ENCODE peak calls at places on chromosomes 5 and 9, in ten cellular contexts. S is PC-3, K is mammary epithelial cell, H is A673, M is fibroblast of lung, Y is astrocyte, O is H1, E is HCT116, B is neural progenitor cell, U is endothelial cell of umbilical vein. Q is an unnamed sample.

GRCh38 chr9:131671150-131671549 is 68.7 kb downstream of the RAPGEF1 start:
- DNase-seq in K (no peak), Y (no peak), E (no peak), U (no peak), H (peak), S (no peak), O (no peak), B (peak), M (no peak), Q (no peak)

GRCh38 chr9:37540634-37541033 is 35.5 kb downstream of the FBXO10 start:
- DNase-seq in B (no peak), Y (no peak), K (no peak), U (no peak), O (no peak), E (no peak), M (no peak), S (peak), H (no peak), Q (no peak)

GRCh38 chr5:41270423-41271251 is 57.3 kb upstream of the C6 start:
- DNase-seq in O (no peak), M (peak), Y (peak), H (peak), E (peak), S (peak), U (peak), K (peak), B (peak), Q (peak)

GRCh38 chr9:107249131-107249533 is 33.9 kb upstream of the RAD23B start:
- DNase-seq in M (no peak), Y (peak), H (no peak), U (no peak), E (no peak), K (peak), S (peak), B (peak), O (no peak), Q (no peak)

GRCh38 chr5:143309661-143310431 is 93.6 kb downstream of the NR3C1 start:
- DNase-seq in U (peak), O (no peak), M (peak), K (peak), H (no peak), S (peak), Y (no peak), B (no peak), E (no peak), Q (no peak)

GRCh38 chr5:157464518-157465171 is 4.6 kb downstream of the NIPAL4 start:
- DNase-seq in U (no peak), B (no peak), O (no peak), K (peak), Y (peak), M (peak), S (peak), E (peak), H (peak), Q (no peak)

GRCh38 chr5:57651127-57651526 is 168.5 kb upstream of the ACTBL2 start:
- DNase-seq in O (no peak), K (no peak), B (no peak), M (no peak), U (no peak), Y (no peak), S (no peak), H (no peak), E (no peak), Q (no peak)

GRCh38 chr5:160851481-160851880 is 530 bp downstream of the ATP10B start:
- DNase-seq in U (no peak), B (no peak), E (no peak), S (no peak), M (no peak), Y (no peak), K (no peak), O (no peak), H (no peak), Q (no peak)

GRCh38 chr9:78130004-78130403 is 98.4 kb upstream of the GNAQ start:
- DNase-seq in M (peak), Y (peak), H (peak), E (peak), U (peak), B (peak), K (peak), S (peak), O (peak), Q (no peak)

GRCh38 chr9:85716031-85716877 is 25.5 kb downstream of the AGTPBP1 start:
- DNase-seq in O (no peak), U (no peak), M (no peak), E (no peak), K (no peak), S (peak), Y (no peak), H (no peak), B (no peak), Q (no peak)

GRCh38 chr9:32854271-32854670 is 70.9 kb downstream of the TMEM215 start:
- DNase-seq in E (no peak), Y (no peak), B (no peak), U (no peak), S (no peak), M (no peak), O (no peak), K (no peak), H (no peak), Q (no peak)

GRCh38 chr5:160479926-160480325 is 58.3 kb downstream of the PTTG1 start:
- DNase-seq in K (peak), M (peak), E (no peak), B (no peak), U (peak), O (no peak), S (peak), H (no peak), Y (peak), Q (no peak)

GRCh38 chr5:67476531-67476930 is 279.9 kb upstream of the CD180 start:
- DNase-seq in E (no peak), H (peak), K (peak), U (no peak), Y (peak), S (no peak), O (no peak), B (no peak), M (peak), Q (no peak)

GRCh38 chr5:79938468-79938867 is 52.6 kb downstream of the MTX3 start:
- DNase-seq in Y (no peak), B (no peak), E (no peak), S (no peak), H (no peak), O (no peak), M (no peak), U (no peak), K (peak), Q (peak)

GRCh38 chr5:133328800-133329199 is 277.0 kb downstream of the HSPA4 start:
- DNase-seq in B (no peak), Y (no peak), H (no peak), O (no peak), S (no peak), E (no peak), M (no peak), U (no peak), K (no peak), Q (no peak)

GRCh38 chr5:54944364-54944763 is 41.0 kb downstream of the ESM1 start:
- DNase-seq in E (peak), S (peak), M (peak), H (peak), Y (peak), U (peak), B (peak), K (peak), O (no peak), Q (peak)

GRCh38 chr9:28782630-28783029 is 1209.3 kb upstream of the C9orf72 start:
- DNase-seq in O (no peak), Y (no peak), E (no peak), S (peak), B (no peak), M (no peak), U (no peak), H (peak), K (peak), Q (no peak)

GRCh38 chr9:72165821-72166547 is 16.7 kb downstream of the GDA start:
- DNase-seq in U (no peak), B (no peak), H (no peak), Y (no peak), M (no peak), O (no peak), S (peak), K (peak), E (no peak), Q (no peak)

GRCh38 chr5:422323-423232 is 20.4 kb upstream of the EXOC3 start:
- DNase-seq in B (no peak), H (no peak), S (no peak), Y (no peak), K (no peak), M (no peak), O (no peak), E (no peak), U (no peak), Q (no peak)

GRCh38 chr9:104633976-104634520 is 16.0 kb upstream of the OR13C9 start:
- DNase-seq in O (no peak), H (no peak), S (no peak), K (no peak), M (no peak), Y (no peak), E (no peak), B (no peak), U (no peak), Q (no peak)

GRCh38 chr5:60700347-60700815 is 415 bp upstream of the DEPDC1B start:
- DNase-seq in S (no peak), U (no peak), O (no peak), H (peak), B (no peak), K (no peak), Y (peak), E (no peak), M (peak), Q (peak)

GRCh38 chr9:33721674-33722358 is 73.5 kb upstream of the PRSS3 start:
- DNase-seq in O (peak), B (peak), H (peak), Y (peak), E (peak), M (peak), S (peak), U (peak), K (peak), Q (peak)

GRCh38 chr5:41097642-41098041 is 26.5 kb upstream of the MROH2B start:
- DNase-seq in H (no peak), E (no peak), O (no peak), S (no peak), M (no peak), B (no peak), U (no peak), K (peak), Y (no peak), Q (no peak)

GRCh38 chr9:38058452-38059232 is 10.4 kb downstream of the SHB start:
- DNase-seq in K (no peak), O (no peak), S (no peak), Y (no peak), M (no peak), U (no peak), E (no peak), H (no peak), B (no peak), Q (no peak)

GRCh38 chr9:137590469-137591383 is at the start of gene ZMYND19:
- DNase-seq in O (peak), B (peak), Y (peak), H (peak), M (peak), U (peak), S (peak), E (peak), K (peak), Q (peak)
- TF ChIP-seq CTCF in O (no peak), B (no peak), Y (no peak), H (no peak), M (no peak), U (no peak), S (no peak), E (peak), K (no peak), Q (no peak)

GRCh38 chr9:134942421-134943119 is 24.9 kb upstream of the FCN1 start:
- DNase-seq in Y (peak), M (peak), U (no peak), B (no peak), O (no peak), E (no peak), K (peak), H (peak), S (no peak), Q (no peak)
- TF ChIP-seq EZH2 in Y (no peak), M (no peak), U (no peak), B (no peak), O (no peak), E (no peak), K (no peak), H (no peak), S (no peak), Q (peak)

GRCh38 chr5:76337949-76338589 is 65.0 kb upstream of the IQGAP2 start:
- DNase-seq in O (peak), B (peak), S (peak), K (peak), Y (peak), U (peak), H (peak), M (peak), E (peak), Q (peak)
- TF ChIP-seq CTCF in O (peak), B (peak), S (peak), K (peak), Y (peak), U (no peak), H (peak), M (no peak), E (peak), Q (peak)

DNA sequence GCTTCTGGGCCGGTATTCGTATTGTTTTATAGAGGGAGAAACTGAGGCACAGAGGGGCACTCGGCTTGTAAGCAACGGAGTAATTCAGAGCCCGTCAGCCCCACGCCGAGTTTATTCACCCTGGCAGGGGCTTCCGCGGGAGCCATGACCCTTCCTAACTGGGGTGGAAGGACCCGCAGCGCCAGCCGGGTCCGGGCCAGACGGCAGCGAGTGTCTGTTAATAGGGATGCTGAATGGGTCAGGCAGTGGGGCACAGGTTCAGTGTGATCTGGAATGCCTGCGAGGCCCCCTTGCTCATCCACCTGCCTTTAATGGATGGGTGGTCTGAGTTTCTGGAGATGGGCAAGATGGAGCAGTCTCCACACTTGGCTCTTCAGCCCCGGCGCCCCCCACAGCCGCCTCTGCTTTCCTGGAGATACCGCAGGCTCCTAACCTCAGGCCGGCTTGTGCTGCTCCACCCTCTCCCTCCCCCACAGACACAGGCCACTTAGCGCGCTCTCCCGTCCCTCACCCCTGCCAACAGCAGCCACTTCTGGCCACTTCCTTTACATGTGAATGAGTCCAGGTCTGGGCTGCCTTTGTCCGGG is 147.0 kb downstream of the ERCC6L2 start:
- DNase-seq in Y (no peak), S (no peak), K (no peak), M (no peak), E (no peak), H (no peak), O (peak), U (no peak), B (peak), Q (no peak)
- TF ChIP-seq EZH2 in Y (peak), S (no peak), K (no peak), M (peak), E (no peak), H (no peak), O (peak), U (peak), B (no peak), Q (no peak)